ENCODE peak calls at places on chromosomes 6 and 20, in ten cellular contexts. K is glutamatergic neuron; L is breast epithelium; Z is LHCN-M2; O is uterus; D is ELR; N is tibial nerve; V is nephron progenitor cell; H is amniotic stem cell; I is activated CD4-positive, alpha-beta T cell treated with anti-CD3 and anti-CD28 coated beads, Interleukin-2, amount 50 U/mL, for 24 hours. G is an unnamed sample.

GRCh38 chr6:90263653-90264052 is 33.0 kb downstream of the BACH2 start:
- DNase-seq in N (no peak), O (no peak), D (peak; percentile 47), V (no peak), L (no peak), K (no peak), I (no peak), Z (no peak), H (no peak), G (no peak)

GRCh38 chr6:49121970-49122369 is 341.1 kb downstream of the MMUT start:
- DNase-seq in H (no peak), K (no peak), I (no peak), D (no peak), L (no peak), Z (no peak), V (no peak), O (no peak), N (no peak), G (no peak)

GRCh38 chr6:143286280-143286795 is 164.2 kb downstream of the ADAT2 start:
- DNase-seq in V (no peak), H (no peak), Z (no peak), D (no peak), O (no peak), L (peak; percentile 20), I (no peak), K (no peak), N (no peak), G (no peak)

GRCh38 chr6:39899540-39900295 is 34.5 kb downstream of the MOCS1 start:
- DNase-seq in K (no peak), N (no peak), L (no peak), I (no peak), D (peak; percentile 38), O (no peak), H (no peak), V (no peak), Z (no peak), G (no peak)

GRCh38 chr6:54254886-54255285 is 53.4 kb upstream of the TINAG start:
- DNase-seq in L (no peak), N (no peak), K (no peak), I (no peak), V (no peak), O (no peak), H (no peak), D (no peak), Z (no peak), G (no peak)

GRCh38 chr6:30767158-30767943 is 23.0 kb upstream of the IER3 start:
- DNase-seq in L (no peak), N (no peak), Z (no peak), K (no peak), O (no peak), D (no peak), V (no peak), H (no peak), I (no peak), G (no peak)

GRCh38 chr20:22619272-22619671 is 34.9 kb upstream of the FOXA2 start:
- DNase-seq in I (no peak), Z (no peak), N (no peak), H (no peak), K (no peak), D (no peak), O (no peak), V (no peak), L (no peak), G (no peak)

GRCh38 chr20:58515240-58516212 is at the start of gene APCDD1L:
- DNase-seq in H (peak; percentile 64), D (peak; percentile 88), L (no peak), V (peak; percentile 18), Z (peak; percentile 41), N (no peak), O (peak; percentile 24), K (no peak), I (no peak), G (no peak)

GRCh38 chr20:19096847-19097246 is 115.6 kb upstream of the SLC24A3 start:
- DNase-seq in L (no peak), O (no peak), I (no peak), K (no peak), N (no peak), D (no peak), Z (no peak), H (no peak), V (no peak), G (no peak)

GRCh38 chr6:41469156-41469950 is 76.8 kb upstream of the FOXP4 start:
- DNase-seq in V (no peak), N (no peak), H (no peak), L (no peak), I (no peak), Z (no peak), K (no peak), O (no peak), D (no peak), G (no peak)

GRCh38 chr20:4817230-4817671 is 95.5 kb downstream of the PRND start:
- DNase-seq in O (no peak), N (no peak), H (no peak), D (peak; percentile 43), L (no peak), Z (no peak), K (no peak), I (no peak), V (no peak), G (no peak)

GRCh38 chr6:9848094-9848493 is 566.8 kb downstream of the TFAP2A start:
- DNase-seq in K (no peak), O (no peak), Z (peak; percentile 27), N (no peak), H (no peak), V (no peak), I (no peak), L (no peak), D (peak; percentile 91), G (no peak)

GRCh38 chr20:46349742-46350056 is 41.4 kb upstream of the CDH22 start:
- DNase-seq in Z (no peak), D (no peak), H (no peak), N (no peak), V (no peak), K (no peak), I (no peak), O (no peak), L (no peak), G (no peak)

GRCh38 chr6:87257565-87257964 is 64.8 kb upstream of the SMIM8 start:
- DNase-seq in K (no peak), D (no peak), O (no peak), N (no peak), I (no peak), L (no peak), V (no peak), H (no peak), Z (peak; percentile 1), G (no peak)

GRCh38 chr6:113654396-113654795 is 202.7 kb upstream of the MARCKS start:
- DNase-seq in V (no peak), H (no peak), N (peak; percentile 71), O (no peak), Z (peak; percentile 93), D (peak; percentile 60), I (no peak), K (no peak), L (peak; percentile 96), G (no peak)

GRCh38 chr20:48292806-48293205 is 507.5 kb upstream of the SULF2 start:
- DNase-seq in O (no peak), H (no peak), Z (no peak), L (no peak), V (no peak), N (no peak), I (no peak), D (peak; percentile 57), K (no peak), G (no peak)

GRCh38 chr6:71726121-71726520 is 160.2 kb upstream of the RIMS1 start:
- DNase-seq in H (no peak), I (no peak), O (no peak), V (no peak), N (no peak), D (no peak), Z (no peak), L (no peak), K (no peak), G (no peak)

GRCh38 chr6:4817551-4817950 is 41.3 kb downstream of the CDYL start:
- DNase-seq in I (no peak), O (no peak), Z (no peak), V (no peak), L (no peak), K (no peak), H (no peak), N (no peak), D (peak; percentile 62), G (no peak)

GRCh38 chr6:18327621-18328548 is 59.3 kb upstream of the RNF144B start:
- DNase-seq in Z (no peak), N (no peak), L (no peak), D (no peak), V (no peak), H (no peak), I (no peak), O (peak; percentile 25), K (peak; percentile 19), G (no peak)

GRCh38 chr6:151842816-151843215 is 35.3 kb downstream of the ESR1 start:
- DNase-seq in Z (peak; percentile 2), H (no peak), N (no peak), K (no peak), D (no peak), I (no peak), V (no peak), L (no peak), O (no peak), G (no peak)

GRCh38 chr6:153117986-153118886 is 12.8 kb downstream of the RGS17 start:
- DNase-seq in L (no peak), D (peak; percentile 89), H (no peak), Z (peak; percentile 88), O (no peak), N (no peak), K (no peak), V (no peak), I (no peak), G (no peak)